ENCODE peak calls at places on chromosomes 4 and X, in seven cellular contexts. R is HCT116, S is K562, B is HepG2, L is GM12878, N is SK-N-SH, H is H1. D is an unnamed sample.

GRCh38 chr4:185656467-185656890 is 121.2 kb upstream of the PDLIM3 start:
- DNase-seq in R (no peak), S (no peak), B (no peak), L (no peak), N (no peak), H (peak; percentile 59), D (peak; percentile 61)

GRCh38 chrX:154411322-154411980 is at the start of gene TAFAZZIN:
- DNase-seq in R (no peak), S (peak; percentile 79), B (peak; percentile 21), L (no peak), N (peak; percentile 86), H (peak; percentile 75), D (peak; percentile 58)

GRCh38 chr4:13642163-13642562 is 14.6 kb upstream of the BOD1L1 start:
- DNase-seq in R (no peak), S (no peak), B (no peak), L (no peak), N (no peak), H (no peak), D (no peak)

GRCh38 chr4:84319124-84319523 is 180.0 kb downstream of the NKX6-1 start:
- DNase-seq in R (no peak), S (no peak), B (no peak), L (no peak), N (no peak), H (no peak), D (no peak)

GRCh38 chrX:150446995-150447394 is 83.9 kb downstream of the MAMLD1 start:
- DNase-seq in R (no peak), S (no peak), B (no peak), L (no peak), N (no peak), H (no peak), D (peak; percentile 31)

GRCh38 chr4:107665001-107665400 is 55.0 kb downstream of the PAPSS1 start:
- DNase-seq in R (no peak), S (no peak), B (no peak), L (no peak), N (no peak), H (no peak), D (peak; percentile 25)

GRCh38 chr4:22389240-22389871 is 126.5 kb downstream of the ADGRA3 start:
- DNase-seq in R (peak; percentile 48), S (peak; percentile 37), B (peak; percentile 59), L (no peak), N (peak; percentile 35), H (no peak), D (peak; percentile 78)

GRCh38 chr4:36288727-36289126 is 7.3 kb downstream of the DTHD1 start:
- DNase-seq in R (no peak), S (no peak), B (no peak), L (no peak), N (no peak), H (no peak), D (no peak)

GRCh38 chr4:74822603-74823002 is 28.3 kb upstream of the BTC start:
- DNase-seq in R (no peak), S (no peak), B (no peak), L (no peak), N (no peak), H (no peak), D (no peak)

GRCh38 chr4:110550260-110550659 is 72.6 kb downstream of the PITX2 start:
- DNase-seq in R (peak; percentile 6), S (no peak), B (no peak), L (no peak), N (no peak), H (no peak), D (peak; percentile 66)

GRCh38 chrX:136867518-136867917 is 13.0 kb downstream of the RBMX start:
- DNase-seq in R (no peak), S (no peak), B (no peak), L (no peak), N (no peak), H (no peak), D (no peak)

GRCh38 chr4:128521634-128522253 is 234.1 kb upstream of the PGRMC2 start:
- DNase-seq in R (no peak), S (peak; percentile 37), B (peak; percentile 7), L (no peak), N (no peak), H (no peak), D (peak; percentile 95)

GRCh38 chr4:19961092-19961491 is 290.6 kb upstream of the SLIT2 start:
- DNase-seq in R (no peak), S (no peak), B (no peak), L (no peak), N (no peak), H (no peak), D (no peak)

GRCh38 chr4:25258980-25259578 is 25.2 kb downstream of the PI4K2B start:
- DNase-seq in R (no peak), S (no peak), B (no peak), L (no peak), N (no peak), H (no peak), D (peak; percentile 67)

GRCh38 chrX:41449138-41449537 is 2.0 kb downstream of the NYX start:
- DNase-seq in R (no peak), S (no peak), B (no peak), L (no peak), N (no peak), H (no peak), D (no peak)

GRCh38 chr4:43014266-43014665 is 121.8 kb downstream of the GRXCR1 start:
- DNase-seq in R (no peak), S (no peak), B (no peak), L (no peak), N (no peak), H (no peak), D (no peak)

GRCh38 chr4:103150677-103151076 is 47.5 kb downstream of the CENPE start:
- DNase-seq in R (no peak), S (no peak), B (no peak), L (no peak), N (no peak), H (no peak), D (peak; percentile 11)

GRCh38 chr4:52979020-52979419 is 116.9 kb downstream of the RASL11B start:
- DNase-seq in R (peak; percentile 3), S (no peak), B (no peak), L (no peak), N (no peak), H (no peak), D (no peak)

GRCh38 chr4:176563591-176563990 is 229.1 kb downstream of the VEGFC start:
- DNase-seq in R (no peak), S (no peak), B (no peak), L (no peak), N (no peak), H (no peak), D (peak; percentile 11)

GRCh38 chr4:118346495-118346894 is 6.3 kb downstream of the PRSS12 start:
- DNase-seq in R (no peak), S (no peak), B (no peak), L (no peak), N (no peak), H (no peak), D (no peak)

GRCh38 chr4:187814737-187815465 is 180.7 kb upstream of the ZFP42 start:
- DNase-seq in R (no peak), S (no peak), B (no peak), L (no peak), N (no peak), H (no peak), D (no peak)

DNA sequence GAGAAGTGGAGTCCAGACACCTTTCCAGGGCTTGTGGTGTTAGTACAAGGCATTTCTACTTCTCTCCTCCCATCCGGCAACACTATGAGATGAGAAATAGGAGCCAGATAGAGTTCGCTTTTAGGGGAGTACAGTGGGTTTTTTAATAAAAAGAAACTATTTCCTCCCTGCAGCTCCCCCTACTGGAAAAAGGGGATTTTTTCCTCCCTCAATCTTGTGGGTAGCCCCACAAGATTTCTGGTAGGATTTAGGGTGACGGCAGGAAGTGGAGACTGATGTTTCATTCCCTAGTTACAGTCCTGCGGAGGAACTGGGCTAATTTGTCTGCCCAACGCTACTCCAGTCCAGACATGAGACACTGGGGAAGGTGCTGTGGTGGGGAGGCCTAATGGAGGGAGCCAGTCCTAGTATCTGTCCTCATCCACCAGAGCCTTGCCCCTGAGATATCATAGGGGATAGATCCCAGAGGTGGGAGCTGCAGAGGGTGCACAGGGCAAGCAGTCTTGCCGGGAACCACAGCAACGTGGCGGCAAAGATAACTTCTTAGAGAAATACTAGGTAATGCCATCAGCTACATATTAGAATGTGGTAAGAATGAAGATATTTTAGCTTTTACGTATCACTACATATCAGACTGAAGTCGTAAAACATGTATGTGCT is 45.6 kb upstream of the PRKG2 start:
- DNase-seq in R (no peak), S (peak; percentile 9), B (no peak), L (no peak), N (peak; percentile 10), H (peak; percentile 59), D (no peak)
- TF ChIP-seq MAX in R (no peak), S (no peak), B (no peak), L (no peak), N (no peak), H (no peak), D (no peak)

GRCh38 chrX:110082156-110082555 is 79.2 kb downstream of the TMEM164 start:
- DNase-seq in R (no peak), S (no peak), B (no peak), L (no peak), N (no peak), H (no peak), D (peak; percentile 53)
- TF ChIP-seq POLR2AphosphoS5 in R (no peak), S (no peak), B (no peak), L (no peak), N (no peak), H (no peak), D (no peak)

GRCh38 chr4:186807131-186807530 is 83.5 kb upstream of the FAT1 start:
- DNase-seq in R (no peak), S (no peak), B (no peak), L (no peak), N (no peak), H (no peak), D (no peak)

GRCh38 chr4:186806679-186807078 is 83.0 kb upstream of the FAT1 start:
- DNase-seq in R (no peak), S (no peak), B (no peak), L (no peak), N (no peak), H (no peak), D (no peak)

GRCh38 chr4:186809070-186809469 is 85.4 kb upstream of the FAT1 start:
- DNase-seq in R (no peak), S (no peak), B (no peak), L (no peak), N (no peak), H (no peak), D (no peak)

GRCh38 chr4:186807809-186808634 is 84.4 kb upstream of the FAT1 start:
- DNase-seq in R (no peak), S (no peak), B (no peak), L (no peak), N (no peak), H (no peak), D (no peak)

DNA sequence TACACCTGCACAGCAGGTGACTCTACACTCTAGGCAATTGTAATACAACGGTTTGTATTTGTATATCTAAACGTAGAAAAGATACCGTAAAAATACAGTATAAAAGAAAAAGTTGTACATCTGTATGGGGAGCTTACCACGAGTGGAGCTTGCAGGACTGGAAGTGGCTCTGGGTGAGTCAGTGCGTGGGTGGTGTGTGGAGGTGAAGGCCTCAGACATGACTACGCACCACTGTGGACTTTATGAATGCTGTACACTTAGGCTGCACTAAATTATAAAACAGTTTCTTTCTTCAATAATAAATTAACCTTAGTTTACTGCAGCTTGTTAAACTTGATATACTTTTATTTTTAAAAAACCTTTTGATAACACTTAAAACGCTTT is 85.0 kb upstream of the FAT1 start:
- DNase-seq in R (peak; percentile 74), S (peak; percentile 23), B (no peak), L (no peak), N (no peak), H (no peak), D (no peak)
- H3K4me2 ChIP-seq in R (peak overlapping the region; percentile 82), S (peak overlapping the region; percentile 59), B (no peak overlapping the region), L (no peak overlapping the region), N (peak overlapping the region; percentile 39), H (no peak overlapping the region), D (no peak overlapping the region)

GRCh38 chr4:139175647-139176298 is 1.2 kb downstream of the ELF2 start:
- DNase-seq in R (peak; percentile 22), S (no peak), B (no peak), L (no peak), N (peak; percentile 56), H (no peak), D (no peak)
- TF ChIP-seq MAX in R (no peak), S (no peak), B (no peak), L (no peak), N (no peak), H (no peak), D (no peak)

D was measured in endothelial cell of umbilical vein.